ENCODE peak calls at places on chromosomes 16 and 17, in seven cellular contexts. O is endothelial cell, D is kidney, B is cardiac fibroblast, A is stomach, K is epithelial cell of esophagus, F is fibroblast of lung. C is an unnamed sample.
A peak's percentile ranks its signal among the peaks of the same experiment; 100 is the strongest.

GRCh38 chr17:49851387-49852291 is 3.8 kb upstream of the TAC4 start:
- DNase-seq in O (peak; percentile 92), D (peak; percentile 91), B (peak; percentile 78), A (peak; percentile 75), K (peak; percentile 33), F (peak; percentile 62), C (peak; percentile 83)

GRCh38 chr16:35911899-35912298 is 2452.5 kb downstream of the TP53TG3F start:
- DNase-seq in O (no peak), D (no peak), B (no peak), A (no peak), K (no peak), F (no peak), C (no peak)

GRCh38 chr16:9033125-9033830 is 58.2 kb upstream of the HAPSTR1 start:
- DNase-seq in O (no peak), D (no peak), B (peak; percentile 75), A (peak; percentile 64), K (peak; percentile 77), F (peak; percentile 78), C (peak; percentile 76)

GRCh38 chr16:1991588-1992474 is 2.1 kb downstream of the SYNGR3 start:
- DNase-seq in O (peak; percentile 94), D (peak; percentile 99), B (peak; percentile 94), A (peak; percentile 95), K (peak; percentile 93), F (peak; percentile 90), C (peak; percentile 98)

GRCh38 chr17:78925662-78926555 is 722 bp upstream of the TIMP2 start:
- DNase-seq in O (peak; percentile 51), D (peak; percentile 90), B (peak; percentile 94), A (peak; percentile 45), K (no peak), F (peak; percentile 92), C (peak; percentile 70)

GRCh38 chr16:8905168-8905762 is 23.1 kb downstream of the LITAFD start:
- DNase-seq in O (no peak), D (no peak), B (peak; percentile 60), A (no peak), K (peak; percentile 30), F (peak; percentile 59), C (no peak)

GRCh38 chr17:45171338-45172231 is 9.9 kb downstream of the HEXIM2 start:
- DNase-seq in O (no peak), D (peak; percentile 84), B (peak; percentile 22), A (peak; percentile 27), K (peak; percentile 86), F (peak; percentile 17), C (peak; percentile 36)

GRCh38 chr16:67707790-67708189 is 11.3 kb downstream of the GFOD2 start:
- DNase-seq in O (no peak), D (no peak), B (no peak), A (no peak), K (no peak), F (no peak), C (no peak)

GRCh38 chr16:11511801-11512200 is 74.9 kb downstream of the LITAF start:
- DNase-seq in O (no peak), D (no peak), B (no peak), A (no peak), K (no peak), F (no peak), C (no peak)

GRCh38 chr17:79713391-79713790 is 17.4 kb upstream of the ENPP7 start:
- DNase-seq in O (no peak), D (no peak), B (no peak), A (no peak), K (no peak), F (no peak), C (no peak)

GRCh38 chr16:85424260-85425060 is 188.7 kb upstream of the GSE1 start:
- DNase-seq in O (peak; percentile 3), D (peak; percentile 66), B (no peak), A (peak; percentile 63), K (no peak), F (no peak), C (no peak)

GRCh38 chr17:10063730-10064221 is 134.6 kb downstream of the GAS7 start:
- DNase-seq in O (no peak), D (no peak), B (peak; percentile 57), A (peak; percentile 29), K (no peak), F (peak; percentile 59), C (no peak)

GRCh38 chr17:74379495-74380085 is 12.3 kb downstream of the GPR142 start:
- DNase-seq in O (peak; percentile 99), D (peak; percentile 95), B (peak; percentile 87), A (peak; percentile 97), K (peak; percentile 65), F (peak; percentile 74), C (peak; percentile 89)

GRCh38 chr17:40187238-40187637 is 10.0 kb downstream of the RAPGEFL1 start:
- DNase-seq in O (no peak), D (no peak), B (no peak), A (no peak), K (no peak), F (no peak), C (no peak)

GRCh38 chr17:73126716-73127473 is 34.4 kb upstream of the SLC39A11 start:
- DNase-seq in O (no peak), D (no peak), B (no peak), A (no peak), K (no peak), F (no peak), C (no peak)

GRCh38 chr16:1946495-1947368 is 3.7 kb upstream of the MSRB1 start:
- DNase-seq in O (no peak), D (no peak), B (no peak), A (no peak), K (no peak), F (no peak), C (peak; percentile 20)

GRCh38 chr16:53692146-53692545 is 11.5 kb downstream of the RPGRIP1L start:
- DNase-seq in O (peak; percentile 30), D (no peak), B (peak; percentile 44), A (no peak), K (peak; percentile 8), F (peak; percentile 26), C (no peak)

GRCh38 chr17:48492401-48493298 is 38.2 kb downstream of the HOXB1 start:
- DNase-seq in O (peak; percentile 63), D (peak; percentile 92), B (peak; percentile 68), A (peak; percentile 69), K (peak; percentile 56), F (peak; percentile 89), C (peak; percentile 74)

DNA sequence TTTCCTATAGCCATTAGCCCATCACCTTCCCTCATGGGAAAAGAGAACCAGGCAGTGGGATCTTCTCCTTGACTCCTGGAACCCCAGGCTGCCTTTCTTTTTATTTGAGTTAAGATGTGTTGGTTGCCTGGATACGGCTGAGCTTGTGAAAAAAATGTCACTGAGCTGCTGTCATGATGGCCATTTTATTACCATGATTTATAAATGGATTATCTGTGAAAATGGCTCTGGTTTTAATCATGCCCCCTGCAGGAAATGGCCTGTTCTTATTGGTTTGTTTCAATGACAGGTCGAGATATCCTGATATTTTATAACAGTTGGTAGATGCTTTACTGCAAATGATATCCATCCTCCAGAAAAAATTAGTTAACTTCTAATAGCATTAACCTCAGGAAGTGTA is 640.4 kb downstream of the CDH11 start:
- DNase-seq in O (no peak), D (no peak), B (no peak), A (no peak), K (no peak), F (no peak), C (no peak)
- TF ChIP-seq CTCF in O (no peak), D (no peak), B (no peak), A (no peak), K (no peak), F (no peak), C (no peak)

GRCh38 chr16:87437327-87437726 is 45.2 kb downstream of the MAP1LC3B start:
- DNase-seq in O (no peak), D (no peak), B (no peak), A (no peak), K (no peak), F (no peak), C (no peak)

GRCh38 chr16:87439926-87440325 is 47.8 kb downstream of the MAP1LC3B start:
- DNase-seq in O (no peak), D (no peak), B (no peak), A (no peak), K (no peak), F (no peak), C (no peak)

GRCh38 chr16:87438611-87438985 is 46.5 kb downstream of the MAP1LC3B start:
- DNase-seq in O (no peak), D (no peak), B (no peak), A (no peak), K (no peak), F (no peak), C (no peak)

GRCh38 chr16:87436225-87437172 is 44.4 kb downstream of the MAP1LC3B start:
- DNase-seq in O (no peak), D (no peak), B (peak; percentile 64), A (no peak), K (no peak), F (no peak), C (no peak)

DNA sequence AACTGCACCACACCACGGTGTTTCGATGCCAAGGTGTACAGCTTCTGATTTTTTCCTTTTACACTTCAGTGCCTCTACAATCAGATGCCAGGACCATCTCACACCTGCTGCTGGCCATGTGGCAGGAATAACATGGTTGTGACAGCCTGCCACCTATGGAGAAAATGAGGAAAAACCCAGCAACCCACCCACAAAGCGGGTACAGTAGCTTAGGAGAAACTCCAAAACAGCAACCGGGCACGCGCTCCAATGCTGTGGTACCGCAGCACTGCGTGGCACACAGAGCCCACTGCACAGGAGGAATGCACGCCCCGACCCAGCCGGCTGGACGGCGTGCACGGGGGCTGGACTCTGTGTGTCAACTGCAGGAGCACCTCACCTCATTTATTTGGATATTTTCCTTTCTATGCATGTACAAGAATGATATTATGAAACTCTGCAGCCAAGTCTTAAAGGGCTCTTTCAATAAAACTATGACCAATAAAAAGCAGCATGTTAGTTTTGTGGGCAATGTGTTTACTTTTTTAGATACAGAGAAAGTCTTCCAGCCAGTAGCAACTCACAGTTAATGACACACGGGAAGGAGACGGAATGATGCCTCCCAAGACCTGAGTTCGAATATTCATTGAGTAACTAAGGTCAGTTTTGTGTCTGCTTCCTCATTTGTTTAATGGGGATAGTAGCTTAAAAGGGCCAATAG is 45.9 kb downstream of the MAP1LC3B start:
- DNase-seq in O (no peak), D (no peak), B (no peak), A (no peak), K (no peak), F (peak; percentile 56), C (no peak)
- TF ChIP-seq CTCF in O (no peak), D (no peak), B (no peak), A (no peak), K (no peak), F (no peak), C (no peak)

GRCh38 chr17:1758812-1759211 is 3.0 kb upstream of the SERPINF1 start:
- DNase-seq in O (no peak), D (no peak), B (no peak), A (no peak), K (no peak), F (no peak), C (no peak)
- TF ChIP-seq CTCF in O (no peak), D (no peak), B (no peak), A (no peak), K (no peak), F (no peak), C (no peak)

GRCh38 chr17:43170766-43171681 is at the start of gene NBR1:
- DNase-seq in O (peak; percentile 91), D (peak; percentile 96), B (peak; percentile 99), A (peak; percentile 97), K (peak; percentile 98), F (peak; percentile 99), C (peak; percentile 98)
- TF ChIP-seq CTCF in O (no peak), D (no peak), B (no peak), A (no peak), K (no peak), F (no peak), C (no peak)